ENCODE peak calls at places on chromosomes 12 and 14, in six cellular contexts. D is heart left ventricle, N is gastrocnemius medialis, E is HCT116, Q is left lung, X is OCI-LY7. V is an unnamed sample. For H3K9me3 and H3K4me1, the result is how much of the 10 kb centered on the place peaks cover.

GRCh38 chr12:39389399-39390150 is 53.3 kb downstream of the KIF21A start:
- DNase-seq in D (no peak), N (no peak), E (no peak), Q (no peak), X (no peak), V (no peak)

GRCh38 chr12:2640709-2641108 is 154.1 kb upstream of the FKBP4 start:
- DNase-seq in D (peak), N (no peak), E (peak), Q (no peak), X (no peak), V (peak)

GRCh38 chr14:55620277-55620676 is 40.3 kb downstream of the KTN1 start:
- DNase-seq in D (no peak), N (no peak), E (no peak), Q (no peak), X (peak), V (no peak)

GRCh38 chr12:15334225-15334624 is 11.9 kb downstream of the PTPRO start:
- DNase-seq in D (no peak), N (no peak), E (no peak), Q (no peak), X (no peak), V (no peak)

GRCh38 chr14:93331375-93332031 is 1.3 kb downstream of the BTBD7 start:
- DNase-seq in D (no peak), N (no peak), E (no peak), Q (peak), X (no peak), V (peak)

GRCh38 chr14:20848316-20848954 is 42.8 kb upstream of the RNASE3 start:
- DNase-seq in D (no peak), N (no peak), E (peak), Q (no peak), X (no peak), V (no peak)

GRCh38 chr12:3540387-3541320 is 49.7 kb downstream of the PRMT8 start:
- DNase-seq in D (no peak), N (no peak), E (no peak), Q (no peak), X (no peak), V (no peak)

GRCh38 chr14:50647282-50647681 is 20.8 kb downstream of the SAV1 start:
- DNase-seq in D (no peak), N (no peak), E (no peak), Q (no peak), X (peak), V (no peak)

GRCh38 chr14:77498120-77498979 is at the start of gene ISM2:
- DNase-seq in D (peak), N (no peak), E (no peak), Q (peak), X (no peak), V (no peak)

GRCh38 chr14:100532916-100533630 is 54.1 kb downstream of the BEGAIN start:
- DNase-seq in D (peak), N (peak), E (no peak), Q (peak), X (peak), V (peak)

GRCh38 chr12:31002999-31003398 is 70.7 kb upstream of the DDX11 start:
- DNase-seq in D (no peak), N (no peak), E (no peak), Q (no peak), X (no peak), V (no peak)

GRCh38 chr12:47087088-47087688 is 7.4 kb upstream of the AMIGO2 start:
- DNase-seq in D (no peak), N (no peak), E (no peak), Q (no peak), X (no peak), V (no peak)

GRCh38 chr14:101251812-101252442 is 309.4 kb upstream of the DIO3 start:
- DNase-seq in D (no peak), N (no peak), E (no peak), Q (no peak), X (no peak), V (no peak)

GRCh38 chr14:96160913-96161310 is 43.7 kb upstream of the BDKRB2 start:
- DNase-seq in D (no peak), N (no peak), E (no peak), Q (no peak), X (no peak), V (no peak)

GRCh38 chr12:94806617-94807016 is 156.3 kb upstream of the TMCC3 start:
- DNase-seq in D (no peak), N (no peak), E (no peak), Q (no peak), X (no peak), V (no peak)

GRCh38 chr12:116434155-116435065 is 124.8 kb upstream of the MAP1LC3B2 start:
- DNase-seq in D (peak), N (peak), E (peak), Q (peak), X (no peak), V (peak)

GRCh38 chr12:116441292-116441691 is 117.9 kb upstream of the MAP1LC3B2 start:
- DNase-seq in D (peak), N (no peak), E (no peak), Q (no peak), X (no peak), V (no peak)

GRCh38 chr12:116432321-116432750 is 126.8 kb upstream of the MAP1LC3B2 start:
- DNase-seq in D (peak), N (no peak), E (no peak), Q (no peak), X (no peak), V (no peak)

GRCh38 chr12:116435984-116436383 is 123.2 kb upstream of the MAP1LC3B2 start:
- DNase-seq in D (no peak), N (no peak), E (no peak), Q (no peak), X (no peak), V (no peak)

DNA sequence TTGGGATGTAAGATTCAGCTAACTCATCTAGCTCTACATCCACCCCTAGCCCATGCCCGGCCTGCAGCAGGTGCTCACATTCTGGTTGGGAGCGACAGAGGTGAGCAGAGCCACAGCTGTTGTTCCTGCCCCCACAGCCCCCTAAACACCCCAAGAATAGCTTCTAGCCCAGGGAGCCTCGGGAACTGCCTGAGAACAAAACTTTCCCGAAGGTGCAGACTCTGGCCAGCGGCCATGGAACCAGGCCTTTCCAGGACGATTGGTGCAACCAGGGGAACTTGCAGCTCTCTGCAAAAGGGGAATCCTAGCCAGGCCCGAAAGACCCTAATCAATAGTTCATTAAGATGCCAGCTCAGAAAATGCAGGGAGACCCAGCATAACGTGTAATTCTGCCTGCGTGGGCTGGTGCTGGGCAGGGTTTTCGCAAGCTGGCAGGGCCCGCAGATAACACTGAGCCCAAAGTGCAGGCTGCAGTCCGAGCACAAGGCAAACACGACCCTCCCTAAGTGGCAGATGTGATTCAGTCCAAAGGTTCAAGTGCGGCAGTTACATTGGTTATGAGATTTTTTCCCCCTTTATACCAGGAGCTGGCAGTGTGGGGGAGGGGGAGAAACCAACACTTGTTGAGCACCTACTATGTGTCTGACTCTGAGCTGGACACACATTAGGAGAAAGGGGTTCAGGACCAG is 122.5 kb upstream of the MAP1LC3B2 start:
- DNase-seq in D (no peak), N (no peak), E (no peak), Q (no peak), X (no peak), V (no peak)
- H3K9me3 ChIP-seq in D (under half), N (under half), E (under half), Q (under half), X (under half), V (under half)

GRCh38 chr14:32513571-32514009 is 184.5 kb downstream of the AKAP6 start:
- DNase-seq in D (no peak), N (no peak), E (no peak), Q (no peak), X (no peak), V (no peak)
- TF ChIP-seq CTCF in D (peak), N (peak), E (peak), Q (peak), X (peak), V (no peak)

GRCh38 chr12:69998922-69999321 is 173.9 kb downstream of the MYRFL start:
- DNase-seq in D (no peak), N (no peak), E (no peak), Q (no peak), X (no peak), V (no peak)
- H3K4me1 ChIP-seq in D (under half), N (under half), E (under half), Q (under half), X (under half), V (under half)

GRCh38 chr14:106039400-106039799 is 513.0 kb downstream of the TMEM121 start:
- DNase-seq in D (no peak), N (no peak), E (peak), Q (no peak), X (no peak), V (no peak)
- H3K9me3 ChIP-seq in D (under half), N (under half), E (under half), Q (under half), X (under half), V (under half)

GRCh38 chr12:56425188-56425587 is 24.0 kb downstream of the TIMELESS start:
- DNase-seq in D (no peak), N (no peak), E (no peak), Q (no peak), X (no peak), V (no peak)
- TF ChIP-seq CTCF in D (no peak), N (no peak), E (no peak), Q (no peak), X (no peak), V (no peak)

DNA sequence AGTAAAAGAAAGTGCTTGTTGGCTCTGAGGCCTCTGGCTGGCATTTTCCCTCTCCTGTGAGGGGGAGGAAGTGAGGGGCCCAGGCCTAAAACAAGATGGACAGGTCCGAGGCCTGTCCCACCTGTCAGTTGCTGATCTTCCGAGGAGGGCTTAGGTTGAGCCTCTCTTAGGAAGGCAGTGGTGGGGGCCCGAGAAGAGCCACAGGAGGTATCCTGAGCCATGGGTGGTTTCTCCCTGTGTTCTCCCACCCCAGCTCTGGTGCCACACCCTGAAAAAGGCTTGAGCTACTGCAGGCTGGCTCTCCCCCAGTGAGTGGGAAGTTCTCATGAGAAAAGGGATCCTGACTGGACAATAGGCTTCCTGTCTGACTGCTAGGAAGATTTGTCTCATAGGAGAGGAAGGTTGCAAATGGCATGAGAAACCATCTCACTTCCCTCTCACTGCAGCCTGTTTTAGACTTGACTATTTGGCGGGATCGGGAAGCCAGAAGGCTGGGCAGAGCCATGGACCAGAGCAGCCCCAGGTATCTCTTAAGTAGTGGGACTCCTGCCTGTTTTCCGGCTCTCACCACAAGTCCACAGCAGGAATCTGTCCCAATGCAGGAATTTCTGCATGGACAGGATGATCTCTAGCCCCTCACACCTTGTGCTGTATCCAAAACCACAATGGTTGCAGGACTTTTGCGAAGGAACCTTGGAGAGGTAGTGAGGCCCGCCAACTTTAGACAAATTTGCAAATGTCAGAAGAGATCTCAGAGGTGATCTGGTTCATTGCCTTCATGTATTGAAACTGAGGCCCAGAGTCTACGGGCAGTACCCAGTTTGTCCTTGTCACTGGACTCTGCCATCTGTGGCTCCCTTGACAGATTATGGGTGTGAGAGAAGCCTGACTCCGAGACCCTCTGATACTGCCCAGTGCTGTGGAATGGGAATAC is 71.9 kb upstream of the SRSF5 start:
- DNase-seq in D (no peak), N (no peak), E (no peak), Q (no peak), X (peak), V (peak)
- H3K4me1 ChIP-seq in D (half or more), N (half or more), E (under half), Q (half or more), X (half or more), V (half or more)